ENCODE peak calls at places on chromosomes 1 and 21, in seven cellular contexts. P is fibroblast of mammary gland, O is 8988T, J is tibial artery, C is ELR, H is NCI-H2171, L is foreskin fibroblast. N is an unnamed sample.

GRCh38 chr1:200488375-200489165 is 78.7 kb upstream of the ZNF281 start:
- DNase-seq in P (peak; percentile 83), O (no peak), J (peak; percentile 43), C (peak; percentile 86), H (peak; percentile 20), L (peak; percentile 87), N (peak; percentile 89)

GRCh38 chr21:46081862-46082637 is 15.9 kb upstream of the COL6A2 start:
- DNase-seq in P (no peak), O (no peak), J (no peak), C (no peak), H (no peak), L (no peak), N (no peak)

GRCh38 chr1:199226163-199226562 is 587.3 kb downstream of the PTPRC start:
- DNase-seq in P (peak; percentile 52), O (no peak), J (no peak), C (peak; percentile 94), H (no peak), L (peak; percentile 69), N (peak; percentile 65)

GRCh38 chr21:25568230-25568629 is 39.1 kb downstream of the MRPL39 start:
- DNase-seq in P (peak; percentile 69), O (no peak), J (peak; percentile 43), C (peak; percentile 49), H (no peak), L (peak; percentile 56), N (no peak)

GRCh38 chr1:106584127-106584526 is 472.3 kb upstream of the PRMT6 start:
- DNase-seq in P (no peak), O (no peak), J (no peak), C (no peak), H (no peak), L (peak; percentile 17), N (peak; percentile 3)

GRCh38 chr21:14074177-14074576 is 136.6 kb downstream of the LIPI start:
- DNase-seq in P (no peak), O (no peak), J (no peak), C (no peak), H (no peak), L (no peak), N (no peak)

GRCh38 chr1:227949954-227950734 is 2.4 kb upstream of the WNT9A start:
- DNase-seq in P (no peak), O (no peak), J (no peak), C (no peak), H (no peak), L (no peak), N (no peak)

GRCh38 chr21:41112740-41113692 is 54.9 kb upstream of the BACE2 start:
- DNase-seq in P (peak; percentile 67), O (no peak), J (peak; percentile 47), C (peak; percentile 55), H (no peak), L (peak; percentile 38), N (peak; percentile 92)

GRCh38 chr1:88035578-88035977 is 648.5 kb upstream of the PKN2 start:
- DNase-seq in P (no peak), O (no peak), J (no peak), C (no peak), H (peak; percentile 41), L (no peak), N (no peak)

GRCh38 chr1:32716312-32717126 is 13.9 kb upstream of the SYNC start:
- DNase-seq in P (no peak), O (no peak), J (no peak), C (peak; percentile 29), H (peak; percentile 90), L (peak; percentile 41), N (no peak)

GRCh38 chr21:45544449-45545235 is 2.4 kb upstream of the SLC19A1 start:
- DNase-seq in P (no peak), O (no peak), J (no peak), C (no peak), H (no peak), L (no peak), N (no peak)

GRCh38 chr1:237799762-237800474 is 90.8 kb downstream of the ZP4 start:
- DNase-seq in P (peak; percentile 41), O (peak; percentile 30), J (no peak), C (peak; percentile 85), H (peak; percentile 70), L (no peak), N (peak; percentile 20)

GRCh38 chr21:15192243-15192642 is 127.4 kb upstream of the NRIP1 start:
- DNase-seq in P (peak; percentile 79), O (no peak), J (no peak), C (peak; percentile 1), H (no peak), L (peak; percentile 13), N (no peak)

GRCh38 chr1:53076721-53077598 is 14.9 kb downstream of the PODN start:
- DNase-seq in P (no peak), O (no peak), J (no peak), C (no peak), H (no peak), L (no peak), N (no peak)

GRCh38 chr1:205161071-205161470 is 39.3 kb upstream of the RBBP5 start:
- DNase-seq in P (no peak), O (no peak), J (no peak), C (no peak), H (no peak), L (no peak), N (no peak)

GRCh38 chr1:27350673-27351540 is 9.1 kb downstream of the SYTL1 start:
- DNase-seq in P (no peak), O (no peak), J (no peak), C (no peak), H (no peak), L (peak; percentile 49), N (peak; percentile 49)

GRCh38 chr1:9887070-9887469 is 23.0 kb downstream of the CTNNBIP1 start:
- DNase-seq in P (no peak), O (no peak), J (no peak), C (no peak), H (no peak), L (no peak), N (no peak)

GRCh38 chr1:203692565-203693470 is 66.2 kb downstream of the ATP2B4 start:
- DNase-seq in P (peak; percentile 98), O (peak; percentile 37), J (peak; percentile 94), C (peak; percentile 96), H (no peak), L (peak; percentile 97), N (peak; percentile 97)